ENCODE peak calls at places on chromosomes 1 and 21, in five cellular contexts. M is left ventricle myocardium inferior, K is SK-N-SH, L is gastrocnemius medialis, C is breast epithelium. P is an unnamed sample. For H3K36me3, the result is how much of the 10 kb centered on the place peaks cover.

GRCh38 chr21:32372755-32373154 is 20.1 kb downstream of the URB1 start:
- DNase-seq in K (no peak), C (no peak), M (no peak), L (no peak), P (no peak)

GRCh38 chr1:97084566-97084965 is 363.0 kb downstream of the PTBP2 start:
- DNase-seq in K (no peak), M (no peak), C (no peak), L (no peak), P (no peak)

GRCh38 chr1:211928993-211929637 is 98.6 kb upstream of the LPGAT1 start:
- DNase-seq in M (no peak), K (no peak), C (no peak), L (no peak), P (peak)

GRCh38 chr1:13577846-13578245 is 5.8 kb upstream of the PDPN start:
- DNase-seq in K (no peak), C (no peak), L (no peak), M (no peak), P (no peak)

GRCh38 chr1:36070349-36070748 is 13.5 kb upstream of the TEKT2 start:
- DNase-seq in M (no peak), K (no peak), C (no peak), L (no peak), P (no peak)

GRCh38 chr1:94305704-94306103 is 68.3 kb upstream of the ARHGAP29 start:
- DNase-seq in M (no peak), L (no peak), K (no peak), C (no peak), P (no peak)

GRCh38 chr1:59214764-59215208 is 82.1 kb upstream of the FGGY start:
- DNase-seq in K (no peak), L (no peak), C (no peak), M (no peak), P (no peak)

GRCh38 chr1:231966983-231967382 is 340.4 kb downstream of the DISC1 start:
- DNase-seq in M (no peak), C (no peak), L (no peak), K (no peak), P (no peak)

GRCh38 chr1:47174621-47175020 is 15.2 kb downstream of the PDZK1IP1 start:
- DNase-seq in C (no peak), M (no peak), L (no peak), K (no peak), P (no peak)

GRCh38 chr1:237383825-237384612 is 342.0 kb downstream of the RYR2 start:
- DNase-seq in C (no peak), L (no peak), K (no peak), M (no peak), P (no peak)

GRCh38 chr1:174982971-174983689 is 16.6 kb upstream of the CACYBP start:
- DNase-seq in M (no peak), K (peak), C (no peak), L (no peak), P (peak)

GRCh38 chr1:183276386-183276785 is 90.3 kb downstream of the LAMC2 start:
- DNase-seq in M (no peak), K (no peak), C (no peak), L (no peak), P (no peak)

GRCh38 chr21:41369915-41370839 is 8.3 kb downstream of the MX2 start:
- DNase-seq in M (peak), L (no peak), K (no peak), C (no peak), P (no peak)

GRCh38 chr1:72119491-72119890 is 162.8 kb downstream of the NEGR1 start:
- DNase-seq in C (no peak), M (no peak), K (no peak), L (no peak), P (no peak)

GRCh38 chr1:182384387-182384960 is 7.1 kb downstream of the GLUL start:
- DNase-seq in C (no peak), L (no peak), M (no peak), K (no peak), P (no peak)

GRCh38 chr1:68293609-68294353 is 61.5 kb upstream of the WLS start:
- DNase-seq in C (no peak), L (no peak), M (peak), K (no peak), P (peak)

GRCh38 chr1:196997428-196997827 is 20.1 kb downstream of the CFHR5 start:
- DNase-seq in C (no peak), M (no peak), L (no peak), K (no peak), P (peak)

GRCh38 chr21:44626262-44626661 is 631 bp upstream of the KRTAP10-9 start:
- DNase-seq in M (no peak), C (no peak), K (no peak), L (no peak), P (no peak)

GRCh38 chr1:17119076-17119743 is at the start of gene PADI2:
- DNase-seq in M (peak), C (peak), K (peak), L (peak), P (peak)

GRCh38 chr1:10456661-10457060 is 6.8 kb downstream of the CORT start:
- DNase-seq in L (no peak), C (no peak), K (no peak), M (no peak), P (no peak)

GRCh38 chr1:147669475-147670318 is 627 bp downstream of the ACP6 start:
- DNase-seq in K (peak), L (peak), M (peak), C (no peak), P (peak)

GRCh38 chr1:54766726-54767125 is 2.4 kb upstream of the PARS2 start:
- DNase-seq in K (no peak), L (no peak), M (no peak), C (no peak), P (peak)

GRCh38 chr1:54764132-54764921 is at the start of gene PARS2:
- DNase-seq in L (peak), K (peak), M (peak), C (peak), P (peak)

GRCh38 chr1:54767526-54767925 is 3.2 kb upstream of the PARS2 start:
- DNase-seq in K (no peak), C (no peak), M (no peak), L (no peak), P (no peak)

GRCh38 chr1:54764922-54765561 is 719 bp upstream of the PARS2 start:
- DNase-seq in M (no peak), K (no peak), C (no peak), L (no peak), P (no peak)

DNA sequence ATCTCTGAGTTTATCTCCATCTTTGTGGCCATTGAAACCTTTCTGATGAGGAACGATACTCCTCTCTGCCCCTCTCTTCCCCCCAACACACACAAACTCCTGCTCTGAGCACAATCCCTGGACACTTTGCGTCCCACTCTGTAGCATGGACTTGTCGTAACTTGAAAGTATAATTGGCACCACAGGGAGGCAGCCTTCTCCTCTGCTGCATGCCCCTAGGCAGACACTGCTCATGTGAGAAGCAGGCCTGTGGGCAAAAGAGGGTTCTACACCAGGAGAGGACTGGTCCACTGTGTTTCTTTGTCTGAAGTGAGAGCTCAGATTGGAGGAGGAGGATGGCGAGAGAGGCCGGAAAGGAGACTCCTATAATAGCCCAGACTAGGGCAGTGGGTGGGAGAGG is 3.8 kb upstream of the PARS2 start:
- DNase-seq in L (no peak), C (no peak), K (no peak), M (no peak), P (peak)
- TF ChIP-seq CTCF in L (no peak), C (no peak), K (peak), M (no peak), P (peak)

DNA sequence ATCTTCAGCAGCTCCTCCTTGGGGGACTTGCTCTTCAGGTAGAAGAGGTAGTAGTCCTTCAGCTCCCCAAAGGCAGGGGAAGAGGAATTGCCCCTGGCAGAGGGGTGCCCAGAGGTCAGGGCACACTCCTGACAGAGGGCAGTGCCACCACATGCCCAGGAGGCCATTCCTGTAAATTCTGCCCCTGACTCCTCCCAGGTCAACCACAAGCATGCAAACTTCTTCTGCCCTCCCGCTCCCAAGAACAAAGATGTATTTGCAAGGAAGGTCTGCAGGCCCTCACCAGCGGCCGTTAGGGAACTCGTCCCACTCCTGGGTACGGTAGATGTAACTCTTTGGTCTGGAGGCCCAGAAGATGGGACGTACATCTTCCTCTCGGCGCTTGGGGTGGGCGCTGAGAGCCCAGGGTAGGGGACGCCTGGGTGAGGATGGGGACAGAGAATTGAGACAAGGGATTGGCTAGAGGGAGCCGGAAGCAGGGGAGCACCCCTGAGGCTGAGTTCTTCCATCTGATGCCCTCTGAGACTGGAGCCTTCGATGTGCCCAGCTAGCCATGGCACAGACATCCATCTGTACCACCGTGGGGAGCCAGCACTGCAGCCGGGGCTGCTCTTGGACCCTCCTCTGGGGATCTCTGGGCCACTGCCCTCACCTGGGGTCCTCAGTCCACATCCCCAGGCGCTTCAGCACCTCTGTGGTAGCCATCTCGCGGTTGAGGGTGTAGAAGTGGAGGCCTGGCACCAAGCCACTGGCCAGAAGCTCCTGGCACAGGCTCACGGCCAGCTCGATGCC is 11.1 kb downstream of the MTHFR start:
- DNase-seq in M (no peak), C (no peak), L (no peak), K (no peak), P (no peak)
- H3K36me3 ChIP-seq in M (half or more), C (under half), L (under half), K (under half), P (under half)

DNA sequence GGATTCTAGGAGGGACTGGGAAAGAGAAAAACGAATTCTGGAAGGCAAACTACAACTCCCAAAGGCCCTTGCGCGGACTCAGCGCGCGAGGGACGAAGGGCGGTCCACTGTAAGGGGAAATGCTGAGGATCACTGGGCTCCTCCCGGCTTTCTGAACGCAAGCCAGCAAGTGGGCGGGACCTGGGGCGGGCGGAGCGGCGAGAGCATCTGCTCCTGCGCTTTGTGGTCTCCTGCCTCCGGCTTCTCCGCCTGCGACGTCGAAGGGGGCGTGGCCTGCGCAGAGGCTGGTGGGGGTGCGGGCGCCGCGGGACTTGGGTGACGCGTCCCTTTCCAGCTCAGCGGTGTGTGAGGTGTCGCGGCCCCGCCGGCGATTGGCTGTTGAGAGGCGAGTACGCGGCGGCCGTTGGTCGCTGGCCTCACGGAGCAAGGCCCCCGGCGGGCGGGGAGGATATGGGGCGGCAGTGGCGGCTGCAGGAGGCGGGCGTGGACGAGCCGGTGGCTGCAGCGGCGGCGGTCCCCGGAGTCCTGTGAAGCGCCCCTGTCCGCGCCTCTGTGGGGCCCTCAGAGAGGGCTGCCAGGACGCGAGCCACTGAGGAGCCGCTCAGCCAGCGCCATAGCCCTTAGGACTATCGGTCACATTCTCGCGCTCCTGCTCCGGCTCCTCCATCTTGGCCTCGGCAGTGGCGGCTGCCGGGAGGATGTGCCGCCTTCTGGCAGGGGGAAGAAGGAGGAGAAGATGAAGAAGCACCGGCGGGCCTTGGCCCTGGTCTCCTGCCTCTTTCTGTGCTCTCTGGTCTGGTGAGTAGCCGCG is at the start of gene SUCO:
- DNase-seq in C (peak), L (peak), M (peak), K (peak), P (peak)
- TF ChIP-seq CTCF in C (no peak), L (no peak), M (no peak), K (no peak), P (peak)

GRCh38 chr1:202750024-202750423 is 39.8 kb upstream of the SYT2 start:
- DNase-seq in L (no peak), K (no peak), C (no peak), M (no peak), P (no peak)

GRCh38 chr1:202752799-202753198 is 42.5 kb upstream of the SYT2 start:
- DNase-seq in C (no peak), K (no peak), M (no peak), L (no peak), P (no peak)

GRCh38 chr1:202745313-202745888 is 35.1 kb upstream of the SYT2 start:
- DNase-seq in K (no peak), L (no peak), C (no peak), M (no peak), P (no peak)

GRCh38 chr1:202750761-202751160 is 40.5 kb upstream of the SYT2 start:
- DNase-seq in C (no peak), K (no peak), M (no peak), L (no peak), P (no peak)
- H3K36me3 ChIP-seq in C (under half), K (half or more), M (half or more), L (half or more), P (half or more)

DNA sequence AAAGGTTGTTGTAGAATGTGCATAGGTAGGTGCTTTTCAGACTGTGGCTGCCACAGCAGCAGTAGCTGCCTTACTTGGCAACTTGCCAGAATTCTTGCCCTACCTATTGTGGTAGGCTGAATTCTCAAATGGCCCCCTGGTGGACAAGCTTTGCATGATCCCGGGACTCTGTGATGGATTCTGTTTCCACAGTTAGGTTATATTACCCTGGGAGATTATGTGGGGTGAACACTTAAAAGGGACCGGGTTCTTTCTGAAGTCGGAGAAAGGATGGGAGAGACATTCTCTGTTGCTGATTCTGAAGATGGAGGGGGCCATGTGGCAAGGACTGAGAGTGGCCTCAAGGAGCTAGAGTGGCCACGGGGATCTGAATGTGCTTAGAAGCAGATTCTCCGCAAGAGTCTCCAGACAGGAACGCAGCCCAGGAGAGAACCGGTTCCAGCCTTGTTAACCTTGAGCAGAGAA is 32.1 kb upstream of the KCNE1 start:
- DNase-seq in M (peak), L (no peak), C (peak), K (peak), P (peak)
- TF ChIP-seq CTCF in M (peak), L (peak), C (peak), K (peak), P (peak)

GRCh38 chr1:6854166-6854565 is 68.9 kb downstream of the CAMTA1 start:
- DNase-seq in K (no peak), L (no peak), C (no peak), M (no peak), P (no peak)
- H3K36me3 ChIP-seq in K (under half), L (under half), C (under half), M (under half), P (under half)

P was measured in A673.